ENCODE peak calls at places on chromosomes 4 and X, in four cellular contexts. One of them, this sample, is unnamed.
A peak's percentile ranks its signal among the peaks of the same experiment; 100 is the strongest.

GRCh38 chrX:129833153-129834004 is 10.3 kb downstream of the ZDHHC9 start:
- DNase-seq in foreskin fibroblast: peak; percentile 73
- DNase-seq in GM23338: no peak
- DNase-seq in adipocyte: peak; percentile 60
- DNase-seq in this sample: peak; percentile 81

GRCh38 chrX:2374086-2374485 is 126.7 kb downstream of the DHRSX start:
- DNase-seq in adipocyte: peak; percentile 87
- DNase-seq in GM23338: no peak
- DNase-seq in foreskin fibroblast: peak; percentile 86
- DNase-seq in this sample: no peak

GRCh38 chr4:111839186-111839585 is 306.1 kb upstream of the FAM241A start:
- DNase-seq in GM23338: peak; percentile 26
- DNase-seq in foreskin fibroblast: no peak
- DNase-seq in adipocyte: no peak
- DNase-seq in this sample: no peak

GRCh38 chr4:148998719-148999118 is 556.5 kb upstream of the NR3C2 start:
- DNase-seq in adipocyte: peak; percentile 20
- DNase-seq in GM23338: peak; percentile 75
- DNase-seq in foreskin fibroblast: no peak
- DNase-seq in this sample: peak; percentile 26

GRCh38 chr4:145829629-145830395 is 108.8 kb downstream of the ZNF827 start:
- DNase-seq in GM23338: no peak
- DNase-seq in adipocyte: no peak
- DNase-seq in foreskin fibroblast: no peak
- DNase-seq in this sample: peak; percentile 53

GRCh38 chr4:4763815-4764202 is 95.7 kb upstream of the MSX1 start:
- DNase-seq in adipocyte: peak; percentile 9
- DNase-seq in GM23338: no peak
- DNase-seq in foreskin fibroblast: peak; percentile 32
- DNase-seq in this sample: peak; percentile 50

GRCh38 chrX:101040197-101040596 is 11.7 kb downstream of the TRMT2B start:
- DNase-seq in adipocyte: no peak
- DNase-seq in foreskin fibroblast: peak; percentile 63
- DNase-seq in GM23338: no peak
- DNase-seq in this sample: no peak

GRCh38 chrX:9829308-9830267 is 43.4 kb downstream of the SHROOM2 start:
- DNase-seq in adipocyte: no peak
- DNase-seq in foreskin fibroblast: peak; percentile 4
- DNase-seq in GM23338: no peak
- DNase-seq in this sample: peak; percentile 86

GRCh38 chrX:34903316-34903715 is 39.3 kb upstream of the FAM47B start:
- DNase-seq in GM23338: no peak
- DNase-seq in foreskin fibroblast: peak; percentile 34
- DNase-seq in adipocyte: peak; percentile 29
- DNase-seq in this sample: no peak

GRCh38 chr4:143745874-143746273 is 45.4 kb upstream of the FREM3 start:
- DNase-seq in GM23338: no peak
- DNase-seq in adipocyte: no peak
- DNase-seq in foreskin fibroblast: no peak
- DNase-seq in this sample: no peak

GRCh38 chr4:33914386-33914785 is 2329.9 kb downstream of the ARAP2 start:
- DNase-seq in foreskin fibroblast: no peak
- DNase-seq in GM23338: peak; percentile 27
- DNase-seq in adipocyte: no peak
- DNase-seq in this sample: no peak

GRCh38 chrX:387729-388128 is 1.0 kb upstream of the PPP2R3B start:
- DNase-seq in adipocyte: no peak
- DNase-seq in foreskin fibroblast: no peak
- DNase-seq in GM23338: no peak
- DNase-seq in this sample: no peak

GRCh38 chr4:182800216-182800515 is 117.0 kb downstream of the DCTD start:
- DNase-seq in GM23338: no peak
- DNase-seq in foreskin fibroblast: no peak
- DNase-seq in adipocyte: no peak
- DNase-seq in this sample: no peak

GRCh38 chr4:140703463-140703862 is 52.7 kb downstream of the TBC1D9 start:
- DNase-seq in adipocyte: peak; percentile 64
- DNase-seq in GM23338: no peak
- DNase-seq in foreskin fibroblast: peak; percentile 71
- DNase-seq in this sample: peak; percentile 72

GRCh38 chr4:112073201-112073600 is 72.1 kb upstream of the FAM241A start:
- DNase-seq in GM23338: peak; percentile 17
- DNase-seq in foreskin fibroblast: no peak
- DNase-seq in adipocyte: no peak
- DNase-seq in this sample: no peak

GRCh38 chr4:122746485-122746965 is 14.0 kb downstream of the BBS12 start:
- DNase-seq in adipocyte: no peak
- DNase-seq in foreskin fibroblast: peak; percentile 59
- DNase-seq in GM23338: peak; percentile 31
- DNase-seq in this sample: peak; percentile 38

GRCh38 chr4:125639182-125639621 is 324.4 kb downstream of the FAT4 start:
- DNase-seq in foreskin fibroblast: peak; percentile 70
- DNase-seq in adipocyte: peak; percentile 24
- DNase-seq in GM23338: peak; percentile 88
- DNase-seq in this sample: peak; percentile 22

GRCh38 chrX:151974336-151975227 is at the start of gene GABRE:
- DNase-seq in GM23338: peak; percentile 57
- DNase-seq in adipocyte: peak; percentile 86
- DNase-seq in foreskin fibroblast: peak; percentile 77
- DNase-seq in this sample: peak; percentile 35

GRCh38 chrX:149497626-149498025 is 7.5 kb downstream of the IDS start:
- DNase-seq in adipocyte: peak; percentile 77
- DNase-seq in GM23338: no peak
- DNase-seq in foreskin fibroblast: peak; percentile 87
- DNase-seq in this sample: peak; percentile 43

GRCh38 chr4:40309250-40309774 is 25.8 kb upstream of the CHRNA9 start:
- DNase-seq in adipocyte: peak; percentile 94
- DNase-seq in GM23338: peak; percentile 98
- DNase-seq in foreskin fibroblast: peak; percentile 89
- DNase-seq in this sample: peak; percentile 89

GRCh38 chr4:24736066-24736465 is 59.3 kb upstream of the SOD3 start:
- DNase-seq in GM23338: peak; percentile 69
- DNase-seq in foreskin fibroblast: peak; percentile 53
- DNase-seq in adipocyte: peak; percentile 12
- DNase-seq in this sample: peak; percentile 72

GRCh38 chrX:39802354-39802753 is 295.4 kb downstream of the BCOR start:
- DNase-seq in GM23338: peak; percentile 24
- DNase-seq in adipocyte: no peak
- DNase-seq in foreskin fibroblast: no peak
- DNase-seq in this sample: peak; percentile 59

GRCh38 chrX:136627381-136627780 is 20.6 kb upstream of the CD40LG start:
- DNase-seq in GM23338: no peak
- DNase-seq in adipocyte: no peak
- DNase-seq in foreskin fibroblast: no peak
- DNase-seq in this sample: no peak

GRCh38 chr4:85929926-85930325 is 429.9 kb downstream of the MAPK10 start:
- DNase-seq in adipocyte: no peak
- DNase-seq in foreskin fibroblast: no peak
- DNase-seq in GM23338: peak; percentile 68
- DNase-seq in this sample: no peak

GRCh38 chr4:21765810-21766407 is 182.7 kb downstream of the KCNIP4 start:
- DNase-seq in adipocyte: peak; percentile 81
- DNase-seq in foreskin fibroblast: peak; percentile 68
- DNase-seq in GM23338: peak; percentile 89
- DNase-seq in this sample: peak; percentile 78

GRCh38 chr4:33080262-33080661 is 2360.1 kb downstream of the PCDH7 start:
- DNase-seq in GM23338: no peak
- DNase-seq in adipocyte: no peak
- DNase-seq in foreskin fibroblast: no peak
- DNase-seq in this sample: no peak

DNA sequence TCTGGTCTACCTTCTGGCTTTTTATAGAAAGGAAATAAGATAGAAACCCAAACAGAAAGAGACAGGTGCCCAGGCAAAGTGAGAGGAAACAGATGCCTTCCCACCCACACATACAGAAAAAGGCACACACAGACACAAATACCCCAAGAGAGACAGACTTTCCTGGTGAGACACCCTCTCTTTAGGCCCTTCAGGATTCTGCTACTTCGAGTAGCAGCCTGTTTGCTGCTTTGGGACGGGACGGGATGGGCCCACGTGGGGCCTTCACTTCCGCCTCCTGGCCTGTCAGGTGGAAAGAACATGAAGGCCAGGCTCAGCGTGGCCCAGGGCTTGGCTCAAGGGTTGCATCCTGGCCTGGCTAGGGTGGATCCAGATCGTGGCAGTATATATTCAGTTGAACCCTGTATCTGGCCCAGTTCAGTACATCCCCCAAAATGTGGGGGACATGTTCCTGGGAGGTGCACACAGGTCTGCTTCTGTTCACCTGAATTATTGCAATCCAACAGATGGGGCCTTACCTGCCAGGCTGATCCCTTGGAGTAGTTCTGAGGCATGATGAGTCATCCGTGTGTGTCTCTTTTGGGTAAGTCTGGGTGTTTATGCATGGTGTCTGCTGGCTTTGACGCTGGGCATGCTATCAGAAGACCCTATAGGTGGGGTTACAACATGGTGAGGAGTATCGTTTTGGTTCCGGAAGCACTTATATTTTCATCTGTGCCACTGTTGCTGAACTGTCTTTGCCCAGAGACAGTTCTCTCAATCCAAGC is 2.4 kb downstream of the ZNF275 start:
- DNase-seq in GM23338: no peak
- DNase-seq in adipocyte: no peak
- DNase-seq in foreskin fibroblast: no peak
- DNase-seq in this sample: no peak
- H3K4me3 ChIP-seq in GM23338: no peak overlapping the region
- H3K4me3 ChIP-seq in adipocyte: no peak overlapping the region
- H3K4me3 ChIP-seq in foreskin fibroblast: no peak overlapping the region
- H3K4me3 ChIP-seq in this sample: no peak overlapping the region

DNA sequence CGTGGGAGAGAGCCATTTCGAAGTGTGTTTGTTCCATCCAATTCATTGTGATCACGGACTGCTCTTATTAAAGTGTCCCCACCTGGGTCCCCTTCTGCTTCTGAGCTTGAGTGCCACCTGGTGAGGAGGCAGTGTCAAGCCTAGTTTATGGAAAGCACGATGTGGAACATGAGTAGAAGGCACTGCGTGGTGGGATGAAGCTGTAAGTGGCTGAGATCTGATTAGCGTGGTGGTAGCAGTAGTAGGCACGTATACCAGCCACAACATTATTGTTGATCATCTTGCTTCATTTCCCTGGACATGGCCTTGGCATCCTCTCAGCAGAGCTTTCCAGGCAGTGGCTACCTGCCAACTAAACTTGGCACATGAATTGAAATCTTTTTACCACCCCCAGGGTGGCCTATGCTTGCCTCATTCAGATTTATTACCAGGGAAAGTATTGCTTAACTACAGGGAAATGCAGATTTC is 46.4 kb downstream of the GPAT3 start:
- DNase-seq in foreskin fibroblast: peak; percentile 51
- DNase-seq in GM23338: no peak
- DNase-seq in adipocyte: peak; percentile 77
- DNase-seq in this sample: no peak
- H3K4me3 ChIP-seq in foreskin fibroblast: no peak overlapping the region
- H3K4me3 ChIP-seq in GM23338: no peak overlapping the region
- H3K4me3 ChIP-seq in adipocyte: no peak overlapping the region
- H3K4me3 ChIP-seq in this sample: no peak overlapping the region

GRCh38 chr4:6307891-6308290 is 38.2 kb downstream of the WFS1 start:
- DNase-seq in GM23338: no peak
- DNase-seq in foreskin fibroblast: no peak
- DNase-seq in adipocyte: no peak
- DNase-seq in this sample: no peak

GRCh38 chr4:6306299-6306698 is 36.6 kb downstream of the WFS1 start:
- DNase-seq in adipocyte: no peak
- DNase-seq in foreskin fibroblast: no peak
- DNase-seq in GM23338: no peak
- DNase-seq in this sample: no peak

GRCh38 chr4:6307230-6307629 is 37.6 kb downstream of the WFS1 start:
- DNase-seq in adipocyte: no peak
- DNase-seq in foreskin fibroblast: no peak
- DNase-seq in GM23338: no peak
- DNase-seq in this sample: no peak

GRCh38 chr4:6308890-6309643 is 39.4 kb downstream of the WFS1 start:
- DNase-seq in GM23338: peak; percentile 72
- DNase-seq in foreskin fibroblast: no peak
- DNase-seq in adipocyte: peak; percentile 18
- DNase-seq in this sample: no peak

GRCh38 chr4:6309755-6310154 is 40.1 kb downstream of the WFS1 start:
- DNase-seq in foreskin fibroblast: no peak
- DNase-seq in adipocyte: no peak
- DNase-seq in GM23338: peak; percentile 6
- DNase-seq in this sample: no peak
- H3K4me3 ChIP-seq in foreskin fibroblast: no peak overlapping the region
- H3K4me3 ChIP-seq in adipocyte: no peak overlapping the region
- H3K4me3 ChIP-seq in GM23338: peak overlapping the region; percentile 66
- H3K4me3 ChIP-seq in this sample: no peak overlapping the region

GRCh38 chr4:128831526-128832252 is 22.2 kb downstream of the JADE1 start:
- DNase-seq in foreskin fibroblast: peak; percentile 25
- DNase-seq in adipocyte: no peak
- DNase-seq in GM23338: peak; percentile 58
- DNase-seq in this sample: peak; percentile 83
- H3K4me3 ChIP-seq in foreskin fibroblast: no peak overlapping the region
- H3K4me3 ChIP-seq in adipocyte: peak overlapping the region; percentile 26
- H3K4me3 ChIP-seq in GM23338: peak overlapping the region; percentile 39
- H3K4me3 ChIP-seq in this sample: no peak overlapping the region

DNA sequence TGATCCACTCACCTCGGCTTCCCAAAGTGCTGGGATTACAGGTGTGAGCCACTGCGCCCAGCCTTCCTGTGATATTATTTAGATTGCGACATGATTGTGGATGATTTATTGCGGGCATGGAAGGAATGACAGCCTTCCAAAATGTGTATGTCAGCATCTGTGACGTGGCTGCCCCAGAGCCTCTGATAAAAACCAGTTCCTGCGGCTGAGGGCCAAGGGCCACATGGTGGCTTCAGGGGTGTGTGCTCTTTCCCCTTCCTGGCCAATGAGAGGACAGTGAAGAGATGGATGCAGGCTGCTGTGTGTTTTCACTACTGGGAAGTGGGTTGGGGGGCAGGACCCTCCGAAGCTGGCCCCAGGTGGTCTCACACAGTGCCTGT is 57.4 kb upstream of the HGFAC start:
- DNase-seq in adipocyte: no peak
- DNase-seq in foreskin fibroblast: no peak
- DNase-seq in GM23338: no peak
- DNase-seq in this sample: no peak
- H3K4me3 ChIP-seq in adipocyte: no peak overlapping the region
- H3K4me3 ChIP-seq in foreskin fibroblast: no peak overlapping the region
- H3K4me3 ChIP-seq in GM23338: no peak overlapping the region
- H3K4me3 ChIP-seq in this sample: no peak overlapping the region

DNA sequence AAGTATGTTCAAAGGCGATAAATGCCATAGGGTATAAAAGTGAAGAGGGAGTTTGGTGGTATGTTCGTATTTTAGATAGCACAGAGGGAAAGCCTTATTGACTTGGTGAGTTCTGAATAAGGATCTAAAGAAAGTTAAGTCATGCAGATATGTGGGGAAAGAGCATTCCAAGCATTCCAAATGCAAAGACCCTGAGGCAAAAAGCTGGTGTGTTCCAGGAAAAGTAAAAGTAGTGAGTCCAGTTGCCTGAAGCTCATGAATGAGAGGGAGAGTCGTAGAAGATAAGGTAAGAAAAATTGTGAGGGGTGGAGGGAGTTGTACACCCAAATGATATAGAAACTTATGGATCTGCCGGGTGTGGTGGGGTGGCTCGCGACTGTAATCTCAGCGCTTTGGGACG is 426.7 kb downstream of the RPA4 start:
- DNase-seq in foreskin fibroblast: no peak
- DNase-seq in GM23338: peak; percentile 87
- DNase-seq in adipocyte: peak; percentile 30
- DNase-seq in this sample: peak; percentile 20
- H3K4me3 ChIP-seq in foreskin fibroblast: no peak overlapping the region
- H3K4me3 ChIP-seq in GM23338: peak overlapping the region; percentile 86
- H3K4me3 ChIP-seq in adipocyte: no peak overlapping the region
- H3K4me3 ChIP-seq in this sample: no peak overlapping the region

This sample was measured in choroid plexus epithelial cell.